ENCODE peak calls at places on chromosomes 4 and X, in nine cellular contexts. Y is left ventricle myocardium inferior, M is brain microvascular endothelial cell, N is heart left ventricle, T is A549, B is AG09319, E is lung, Z is hepatocyte, I is GM20000. W is an unnamed sample.

GRCh38 chrX:110417128-110417527 is 58.5 kb downstream of the RTL9 start:
- DNase-seq in T (no peak), B (no peak), Z (no peak), N (no peak), E (no peak), Y (no peak), M (no peak), I (no peak), W (no peak)

GRCh38 chrX:154775611-154776349 is 13.1 kb downstream of the DKC1 start:
- DNase-seq in N (no peak), I (no peak), Y (peak; percentile 18), M (no peak), T (no peak), E (no peak), Z (no peak), B (no peak), W (no peak)

GRCh38 chr4:55925235-55925634 is 23.5 kb upstream of the CEP135 start:
- DNase-seq in E (no peak), M (no peak), Z (no peak), N (no peak), T (no peak), B (no peak), Y (no peak), I (no peak), W (no peak)

GRCh38 chrX:144388738-144389137 is 504.9 kb downstream of the UBE2NL start:
- DNase-seq in Z (no peak), M (no peak), I (no peak), E (no peak), B (no peak), N (no peak), Y (no peak), T (no peak), W (no peak)

GRCh38 chr4:81465668-81466357 is 5.9 kb downstream of the RASGEF1B start:
- DNase-seq in B (no peak), T (no peak), N (no peak), E (no peak), Z (no peak), I (no peak), Y (no peak), M (no peak), W (no peak)

GRCh38 chrX:4588893-4589292 is 875.4 kb upstream of the PRKX start:
- DNase-seq in N (no peak), T (no peak), M (no peak), B (no peak), Z (no peak), I (no peak), E (no peak), Y (no peak), W (no peak)

GRCh38 chr4:7637139-7637538 is 202.4 kb upstream of the PSAPL1 start:
- DNase-seq in M (no peak), B (no peak), Z (no peak), I (no peak), Y (no peak), E (no peak), N (peak; percentile 41), T (no peak), W (no peak)

GRCh38 chr4:20829958-20830357 is 129.7 kb downstream of the PACRGL start:
- DNase-seq in B (no peak), Z (no peak), E (no peak), Y (no peak), N (no peak), M (peak; percentile 46), I (no peak), T (no peak), W (no peak)

GRCh38 chr4:182286035-182286434 is 42.8 kb downstream of the TENM3 start:
- DNase-seq in N (no peak), M (no peak), B (no peak), I (no peak), E (no peak), Z (no peak), Y (no peak), T (no peak), W (no peak)

GRCh38 chr4:54440394-54441223 is 211.5 kb downstream of the PDGFRA start:
- DNase-seq in N (no peak), M (peak; percentile 37), Z (peak; percentile 44), B (no peak), E (no peak), T (peak; percentile 21), Y (no peak), I (no peak), W (no peak)

GRCh38 chr4:139628184-139629012 is 37.2 kb upstream of the MGST2 start:
- DNase-seq in M (no peak), T (no peak), Z (no peak), I (no peak), N (no peak), E (peak; percentile 53), Y (no peak), B (no peak), W (no peak)

GRCh38 chr4:2796261-2797187 is 3.6 kb downstream of the SH3BP2 start:
- DNase-seq in E (no peak), Z (peak; percentile 75), Y (no peak), T (peak; percentile 82), B (no peak), N (peak; percentile 29), I (no peak), M (no peak), W (peak; percentile 41)

GRCh38 chr4:60128916-60129315 is 1071.2 kb upstream of the ADGRL3 start:
- DNase-seq in N (no peak), Y (no peak), T (no peak), I (no peak), E (no peak), M (no peak), B (no peak), Z (no peak), W (no peak)

GRCh38 chr4:140236649-140237160 is 82.7 kb upstream of the MAML3 start:
- DNase-seq in E (no peak), Y (no peak), N (no peak), M (no peak), T (no peak), B (no peak), I (no peak), Z (no peak), W (no peak)

GRCh38 chr4:186693159-186693815 is 30.4 kb downstream of the FAT1 start:
- DNase-seq in T (peak; percentile 74), I (no peak), E (peak; percentile 78), Z (no peak), M (peak; percentile 77), Y (peak; percentile 45), N (peak; percentile 68), B (peak; percentile 76), W (no peak)

GRCh38 chr4:176883108-176883550 is 90.4 kb upstream of the VEGFC start:
- DNase-seq in I (no peak), E (no peak), Y (no peak), Z (no peak), T (peak; percentile 64), N (no peak), B (no peak), M (peak; percentile 22), W (no peak)

GRCh38 chr4:87819281-87819919 is 13.4 kb upstream of the MEPE start:
- DNase-seq in I (no peak), B (peak; percentile 5), N (no peak), M (peak; percentile 94), Z (peak; percentile 32), Y (no peak), T (peak; percentile 68), E (no peak), W (no peak)

GRCh38 chr4:508675-509373 is 9.8 kb downstream of the PIGG start:
- DNase-seq in N (no peak), B (no peak), M (no peak), Z (no peak), I (no peak), T (no peak), Y (no peak), E (no peak), W (no peak)
- TF ChIP-seq CTCF in N (no peak), B (no peak), M (no peak), Z (no peak), I (no peak), T (no peak), Y (no peak), E (no peak), W (no peak)

DNA sequence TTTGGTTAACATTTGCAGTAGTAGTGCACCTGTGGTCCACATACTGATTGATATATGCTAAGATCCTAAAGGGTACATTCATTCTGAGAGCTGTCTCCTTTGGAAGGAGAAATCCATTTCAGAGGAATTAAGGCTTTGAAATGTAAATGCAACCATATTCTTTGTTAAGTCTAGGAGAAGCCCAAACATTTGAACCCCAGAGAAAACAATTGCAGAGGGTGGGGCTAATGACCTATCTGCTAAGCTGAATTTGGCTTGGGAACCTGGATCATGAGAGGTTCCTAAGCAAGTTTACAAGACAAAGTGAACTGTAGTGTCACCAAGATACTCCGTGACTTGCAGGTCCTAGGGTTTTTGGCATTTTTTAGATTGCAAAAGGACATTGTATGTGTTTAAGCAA is 41.2 kb downstream of the LAS1L start:
- DNase-seq in N (no peak), M (no peak), I (no peak), Z (no peak), E (no peak), Y (no peak), B (no peak), T (no peak), W (no peak)
- TF ChIP-seq CTCF in N (no peak), M (no peak), I (no peak), Z (no peak), E (no peak), Y (no peak), B (no peak), T (no peak), W (no peak)

DNA sequence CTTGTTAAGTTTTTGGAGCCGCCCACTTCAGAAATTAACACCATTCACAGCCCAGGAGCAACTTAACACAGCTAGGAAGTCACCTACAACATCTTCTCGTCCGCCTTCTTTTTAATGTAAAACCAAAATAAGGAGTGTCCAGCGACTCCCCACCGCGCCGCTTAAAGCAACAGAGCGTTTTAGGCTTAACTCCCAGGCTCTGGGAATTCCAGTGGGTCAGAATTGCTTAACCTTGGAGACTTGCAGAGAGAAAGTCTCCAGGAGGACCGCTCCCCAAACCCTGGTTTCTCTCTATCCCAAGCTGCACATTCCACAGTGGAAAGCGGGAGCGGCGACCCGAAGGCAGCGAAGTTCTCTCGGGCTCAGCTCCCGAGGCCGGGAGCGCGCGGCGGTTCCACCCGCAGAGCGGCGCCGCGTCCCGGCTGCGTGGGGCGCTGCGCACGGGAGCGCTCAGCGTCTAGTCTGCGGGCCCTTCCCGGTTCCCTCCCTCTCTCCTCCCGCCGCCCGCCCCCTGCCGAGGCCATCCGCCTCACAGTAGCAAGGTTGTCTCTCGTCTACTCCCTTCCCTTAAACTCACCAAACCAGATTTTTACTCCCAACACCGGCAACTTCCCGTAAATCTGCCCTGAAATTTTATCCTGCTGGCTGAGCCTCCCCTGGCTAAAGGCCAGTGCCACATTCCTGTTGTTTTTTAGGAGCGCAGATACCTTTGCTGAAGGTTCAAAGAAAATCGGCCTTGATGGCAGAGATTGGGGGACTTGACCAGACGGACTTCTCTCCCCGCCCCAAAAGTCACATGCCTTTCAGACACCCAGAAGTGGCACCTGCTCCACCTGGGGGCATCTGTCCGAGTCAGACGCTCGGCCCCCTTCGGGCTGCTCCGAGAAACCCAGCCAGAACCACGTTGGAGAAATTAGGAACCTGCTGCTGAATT is at the start of gene RBM47:
- DNase-seq in Z (peak; percentile 90), T (peak; percentile 76), B (peak; percentile 3), Y (peak; percentile 54), I (peak; percentile 72), E (peak; percentile 86), N (peak; percentile 85), M (peak; percentile 4), W (peak; percentile 73)
- TF ChIP-seq CTCF in Z (peak; percentile 18), T (peak; percentile 11), B (no peak), Y (no peak), I (no peak), E (no peak), N (peak; percentile 21), M (peak; percentile 1), W (peak; percentile 32)

DNA sequence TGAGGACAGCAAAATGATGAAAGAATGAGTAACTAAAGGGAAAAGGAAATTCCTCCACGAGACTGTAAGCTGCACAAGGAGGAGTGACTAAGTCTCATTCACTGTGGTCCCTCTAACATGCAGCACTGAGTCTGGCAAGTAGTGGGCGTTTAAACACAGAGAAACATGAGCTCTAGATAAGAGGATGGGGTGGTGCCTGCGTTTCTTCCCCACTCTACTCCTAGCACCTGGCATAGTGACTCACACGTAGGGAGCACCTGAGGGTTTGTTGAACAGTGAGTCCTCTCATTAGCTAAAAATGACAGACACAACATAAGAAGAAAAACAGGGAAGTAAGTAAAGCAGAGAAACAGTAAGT is 105.8 kb upstream of the CBR4 start:
- DNase-seq in M (peak; percentile 96), Z (peak; percentile 86), N (no peak), Y (no peak), T (peak; percentile 48), E (peak; percentile 65), I (no peak), B (peak; percentile 91), W (no peak)
- TF ChIP-seq CTCF in M (peak; percentile 66), Z (peak; percentile 32), N (no peak), Y (no peak), T (no peak), E (no peak), I (no peak), B (peak; percentile 53), W (no peak)